ENCODE peak calls at places on chromosomes 6 and 20, in six cellular contexts. V is H1, X is mesenchymal stem cell, B is H9, G is IMR-90, U is trophoblast cell. Q is an unnamed sample.

GRCh38 chr6:142746524-142746923 is 198.5 kb downstream of the HIVEP2 start:
- DNase-seq in U (no peak), X (peak), V (no peak), G (peak), B (peak), Q (peak)

GRCh38 chr20:61932199-61932592 is 133.5 kb downstream of the TAF4 start:
- DNase-seq in B (no peak), U (no peak), G (no peak), X (no peak), V (no peak), Q (no peak)

GRCh38 chr6:108622601-108623335 is 62.1 kb downstream of the FOXO3 start:
- DNase-seq in B (no peak), G (peak), U (peak), V (no peak), X (peak), Q (no peak)

GRCh38 chr20:59342017-59342957 is 41.9 kb downstream of the EDN3 start:
- DNase-seq in V (no peak), G (no peak), X (no peak), U (no peak), B (no peak), Q (no peak)

GRCh38 chr6:129059650-129060049 is 176.7 kb downstream of the LAMA2 start:
- DNase-seq in V (no peak), U (no peak), B (no peak), X (no peak), G (no peak), Q (no peak)

GRCh38 chr6:147297124-147297523 is 92.9 kb downstream of the STXBP5 start:
- DNase-seq in B (no peak), U (no peak), X (peak), G (no peak), V (no peak), Q (no peak)

GRCh38 chr20:43572891-43573290 is 14.1 kb downstream of the SGK2 start:
- DNase-seq in U (no peak), V (no peak), B (no peak), G (no peak), X (no peak), Q (no peak)

GRCh38 chr6:152368761-152369624 is 268.2 kb downstream of the SYNE1 start:
- DNase-seq in B (no peak), U (peak), X (peak), V (no peak), G (peak), Q (no peak)

GRCh38 chr6:140316966-140317365 is 942.5 kb upstream of the CITED2 start:
- DNase-seq in X (no peak), B (no peak), U (no peak), G (no peak), V (no peak), Q (no peak)

GRCh38 chr6:132257561-132257960 is 143.7 kb downstream of the MOXD1 start:
- DNase-seq in U (no peak), B (no peak), V (no peak), G (peak), X (peak), Q (no peak)

GRCh38 chr6:169738972-169739529 is 12.3 kb downstream of the DYNLT2 start:
- DNase-seq in G (no peak), V (no peak), X (no peak), U (no peak), B (no peak), Q (no peak)

GRCh38 chr6:30112402-30113376 is at the start of gene TRIM31:
- DNase-seq in V (no peak), G (no peak), U (no peak), B (no peak), X (no peak), Q (no peak)

GRCh38 chr6:35718911-35719381 is 17.9 kb upstream of the ARMC12 start:
- DNase-seq in U (no peak), G (no peak), V (no peak), B (no peak), X (peak), Q (no peak)

GRCh38 chr6:35725721-35726438 is 11.0 kb upstream of the ARMC12 start:
- DNase-seq in U (no peak), X (peak), V (no peak), B (no peak), G (no peak), Q (no peak)

GRCh38 chr20:58695895-58696375 is 3.3 kb downstream of the NPEPL1 start:
- DNase-seq in U (no peak), B (peak), V (no peak), G (no peak), X (no peak), Q (no peak)

GRCh38 chr6:105069821-105070445 is 109.9 kb downstream of the POPDC3 start:
- DNase-seq in V (no peak), X (peak), U (no peak), B (no peak), G (no peak), Q (no peak)
- H4K91ac ChIP-seq in V (no peak), X (no peak), U (no peak), B (no peak), G (no peak), Q (no peak)

GRCh38 chr6:160462116-160462515 is 113.9 kb downstream of the SLC22A3 start:
- DNase-seq in B (no peak), G (no peak), X (no peak), V (no peak), U (no peak), Q (no peak)
- H4K91ac ChIP-seq in B (no peak), G (peak), X (no peak), V (no peak), U (no peak), Q (no peak)

GRCh38 chr20:63456429-63457284 is 15.8 kb downstream of the KCNQ2 start:
- DNase-seq in U (no peak), X (no peak), V (no peak), G (no peak), B (no peak), Q (no peak)
- H4K91ac ChIP-seq in U (no peak), X (no peak), V (no peak), G (no peak), B (no peak), Q (peak)

DNA sequence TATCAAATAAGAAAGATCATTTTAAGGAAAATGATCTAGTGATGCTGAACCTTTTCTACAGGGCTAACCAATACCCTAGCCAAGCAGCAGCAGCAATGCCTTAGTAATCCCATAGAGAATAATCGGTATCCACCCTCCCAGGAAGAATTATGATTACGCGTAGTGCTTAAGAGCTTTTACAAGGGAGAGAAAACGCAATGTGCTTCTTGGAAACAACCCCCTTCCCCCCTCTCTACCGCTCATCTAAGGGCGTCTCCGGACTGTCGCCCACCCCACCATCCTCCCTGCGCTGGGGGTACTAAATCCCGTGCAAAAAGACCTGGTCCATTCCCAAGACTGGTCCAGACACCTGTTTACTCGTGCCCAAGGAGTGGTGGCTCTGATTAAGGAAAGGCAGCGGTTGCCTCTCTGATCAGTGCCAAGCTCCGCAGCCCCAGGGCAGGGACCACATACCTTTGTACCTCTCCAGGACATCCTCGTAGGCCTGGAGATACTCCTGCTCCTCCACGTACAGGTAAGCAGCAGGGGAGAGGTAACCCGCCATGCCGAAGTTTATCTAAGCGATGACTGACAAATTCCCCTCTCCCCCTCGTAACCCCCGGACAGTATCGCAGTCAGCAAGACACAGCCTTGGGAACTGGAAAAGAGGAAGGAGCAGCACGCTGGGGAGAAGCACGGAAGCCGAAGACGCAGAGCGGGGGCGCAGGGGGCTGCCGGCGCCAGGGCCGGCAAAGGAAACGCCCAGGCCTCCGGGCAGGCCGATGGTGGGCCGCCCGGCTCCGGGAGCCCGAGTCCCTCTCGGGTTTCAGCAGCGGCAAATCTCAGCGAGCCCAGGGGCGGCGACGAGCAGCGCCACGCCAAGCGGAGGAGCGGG is 112.1 kb upstream of the BEND6 start:
- DNase-seq in B (peak), X (peak), U (no peak), V (no peak), G (peak), Q (no peak)
- H4K91ac ChIP-seq in B (no peak), X (peak), U (peak), V (peak), G (peak), Q (peak)

DNA sequence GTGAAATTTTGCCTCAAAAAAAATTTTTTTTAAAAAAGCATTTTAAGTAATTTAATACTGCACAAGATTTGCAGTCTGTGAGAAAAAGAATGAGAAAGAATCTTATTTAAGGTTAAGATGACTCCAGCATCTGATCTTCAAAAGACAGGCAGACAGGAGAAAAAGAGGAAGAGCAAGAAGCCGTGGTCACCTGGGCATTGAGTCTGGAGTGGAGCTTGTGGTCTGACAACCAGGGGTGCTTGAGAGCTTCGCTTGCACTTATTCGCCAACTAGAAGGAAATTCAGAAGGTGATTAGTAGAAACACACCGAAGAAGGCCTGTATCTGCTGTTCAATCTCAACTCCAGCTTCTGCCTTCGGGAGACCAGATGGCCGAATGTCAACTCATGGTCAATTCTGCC is 75.9 kb downstream of the MYLK4 start:
- DNase-seq in U (no peak), X (no peak), V (no peak), G (no peak), B (no peak), Q (no peak)
- H4K91ac ChIP-seq in U (no peak), X (no peak), V (no peak), G (no peak), B (no peak), Q (no peak)

DNA sequence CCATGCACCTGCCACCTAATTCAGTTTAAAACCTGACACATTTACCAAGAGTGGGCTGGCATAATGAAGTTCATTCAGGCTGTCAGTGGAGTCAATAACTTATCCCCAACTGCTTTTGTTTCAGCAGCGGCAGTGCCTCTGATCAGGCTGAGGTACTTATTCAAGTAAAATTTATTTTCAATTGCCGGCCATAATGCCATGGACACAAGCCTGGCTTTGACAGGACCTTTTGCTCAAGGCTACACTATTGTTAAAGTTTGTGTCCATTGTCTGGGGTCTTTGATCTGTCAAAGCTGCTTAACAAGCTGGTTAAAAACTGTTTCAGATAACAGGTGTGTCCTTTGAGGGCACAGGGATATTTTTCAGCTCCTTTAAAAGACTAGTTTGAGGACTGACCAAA is 20.5 kb downstream of the OLIG3 start:
- DNase-seq in G (no peak), V (no peak), B (no peak), X (no peak), U (no peak), Q (peak)
- H4K91ac ChIP-seq in G (no peak), V (no peak), B (no peak), X (no peak), U (no peak), Q (no peak)

GRCh38 chr6:41000248-41000647 is 38.8 kb downstream of the UNC5CL start:
- DNase-seq in G (no peak), U (no peak), V (no peak), B (no peak), X (no peak), Q (no peak)
- H4K91ac ChIP-seq in G (no peak), U (no peak), V (no peak), B (no peak), X (no peak), Q (no peak)

GRCh38 chr20:1160496-1160895 is 24.3 kb downstream of the TMEM74B start:
- DNase-seq in U (no peak), X (no peak), V (no peak), G (no peak), B (no peak), Q (no peak)
- H4K91ac ChIP-seq in U (no peak), X (no peak), V (no peak), G (no peak), B (no peak), Q (no peak)

DNA sequence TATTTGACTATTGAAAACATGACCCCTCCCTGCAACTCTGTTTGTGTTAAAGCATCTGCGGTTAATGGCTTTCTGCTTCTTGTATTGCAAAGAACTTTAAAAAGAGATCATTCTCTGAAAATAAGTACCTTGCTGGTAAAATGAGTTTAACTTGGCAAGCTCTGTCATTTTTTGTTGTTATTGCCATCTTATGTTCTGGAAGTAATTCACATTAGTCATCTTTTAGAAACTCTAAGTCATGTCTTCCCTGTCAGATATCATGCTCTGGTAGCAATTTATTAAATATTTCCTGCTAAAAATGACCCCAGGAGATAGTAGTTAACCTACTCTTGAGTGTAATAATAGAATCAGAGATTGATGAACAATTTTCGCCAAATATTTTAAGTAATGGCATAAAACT is 890.6 kb downstream of the KIF16B start:
- DNase-seq in G (no peak), U (no peak), X (no peak), V (no peak), B (no peak), Q (no peak)
- H4K91ac ChIP-seq in G (no peak), U (no peak), X (no peak), V (no peak), B (no peak), Q (no peak)

DNA sequence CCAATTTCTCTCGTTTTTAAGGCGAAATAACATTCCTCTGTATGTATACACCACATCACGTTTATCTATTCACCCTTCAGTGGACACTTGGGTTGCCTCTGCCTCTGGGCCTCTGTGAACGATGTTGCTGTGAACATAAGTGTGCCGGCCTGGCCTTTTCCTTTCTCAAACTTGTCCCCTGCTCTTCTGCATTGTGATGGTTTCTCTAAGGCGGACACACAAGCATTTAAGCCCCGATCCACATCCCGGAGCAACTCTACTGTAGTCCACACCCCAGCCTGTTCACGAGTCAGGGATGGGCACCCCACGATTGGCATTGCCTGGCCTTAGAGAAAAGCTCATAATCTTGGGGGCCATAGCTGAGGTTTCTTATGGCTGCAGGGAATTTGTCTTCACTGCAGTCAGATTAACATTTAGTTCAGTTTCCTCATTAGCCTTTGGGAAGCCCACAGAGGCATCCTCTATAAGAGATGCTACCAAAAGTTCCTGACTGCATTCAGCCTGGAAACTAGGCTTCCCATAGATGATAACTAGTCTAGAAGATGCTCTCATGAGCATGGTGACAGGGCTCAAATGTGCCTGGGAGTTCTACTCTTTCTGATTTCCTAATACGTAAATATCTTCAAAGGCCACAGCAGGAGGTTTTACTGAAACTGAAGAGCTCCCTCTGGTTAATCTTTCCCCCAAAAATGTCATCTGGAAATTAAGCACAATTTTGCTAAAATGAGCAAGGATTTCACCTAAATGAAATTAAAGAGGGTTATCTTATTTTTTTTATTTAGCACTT is 772 bp downstream of the ZC3H12D start:
- DNase-seq in X (no peak), B (no peak), V (no peak), U (no peak), G (no peak), Q (no peak)
- H4K91ac ChIP-seq in X (peak), B (no peak), V (no peak), U (no peak), G (no peak), Q (no peak)